ENCODE peak calls at places on chromosomes 16 and 17, in six cellular contexts. U is stimulated activated effector memory CD8-positive, alpha-beta T cell treated with anti-CD3 and anti-CD28 coated beads, Interleukin-12 subunit alpha, Interleukin-12 subunit beta, amount 100 ng/mL, for 72 hours; T is activated CD8-positive, alpha-beta T cell treated with anti-CD3 and anti-CD28 coated beads, Interleukin-2, amount 10 ng/mL, durations not matched to agents 7 days and 5 days; B is SK-N-SH treated with all-trans-retinoic acid at 6 μM for 48 hours; F is aorta; H is natural killer cell treated with Interleukin-12 subunit alpha and Interleukin-12 subunit beta and Interleukin-15 and Interleukin-18, amount 100 ng/mL, for 72 hours. P is an unnamed sample.

GRCh38 chr16:5461574-5461973 is 364.0 kb upstream of the EEF2KMT start:
- ATAC-seq in U (no peak), B (no peak), T (no peak), F (no peak), H (no peak), P (no peak)

GRCh38 chr17:37485938-37486570 is 3.6 kb upstream of the DUSP14 start:
- ATAC-seq in T (no peak), B (no peak), F (no peak), U (no peak), H (no peak), P (no peak)

GRCh38 chr17:50459081-50459676 is 9.5 kb downstream of the CHAD start:
- ATAC-seq in H (no peak), U (no peak), T (no peak), F (no peak), B (no peak), P (no peak)

GRCh38 chr16:57643166-57643813 is 14.9 kb downstream of the ADGRG1 start:
- ATAC-seq in H (no peak), T (no peak), F (no peak), U (no peak), B (peak; percentile 67), P (no peak)

GRCh38 chr17:77864234-77865108 is 94.0 kb upstream of the TNRC6C start:
- ATAC-seq in H (peak; percentile 2), F (no peak), B (no peak), T (no peak), U (no peak), P (peak; percentile 23)

GRCh38 chr16:26952411-26952810 is 114.3 kb upstream of the C16orf82 start:
- ATAC-seq in U (no peak), T (no peak), F (no peak), H (no peak), B (no peak), P (no peak)

GRCh38 chr16:88303890-88304819 is 78.6 kb upstream of the ZNF469 start:
- ATAC-seq in H (no peak), F (peak; percentile 70), U (no peak), T (no peak), B (peak; percentile 88), P (peak; percentile 77)

GRCh38 chr16:82995927-82996441 is 369.2 kb downstream of the CDH13 start:
- ATAC-seq in T (no peak), B (peak; percentile 93), H (peak; percentile 90), F (peak; percentile 71), U (peak; percentile 88), P (peak; percentile 63)

GRCh38 chr16:48810436-48810802 is 200.4 kb upstream of the N4BP1 start:
- ATAC-seq in U (no peak), F (peak; percentile 11), H (no peak), T (no peak), B (no peak), P (no peak)

GRCh38 chr17:55580596-55581133 is 69.4 kb upstream of the SMIM36 start:
- ATAC-seq in H (peak; percentile 39), T (no peak), F (no peak), B (no peak), U (peak; percentile 62), P (no peak)

GRCh38 chr16:83878838-83879237 is 20.1 kb upstream of the MLYCD start:
- ATAC-seq in H (no peak), F (no peak), T (no peak), B (peak; percentile 59), U (no peak), P (no peak)

GRCh38 chr17:55576237-55576998 is 65.2 kb upstream of the SMIM36 start:
- ATAC-seq in T (peak; percentile 23), B (peak; percentile 78), H (no peak), U (no peak), F (peak; percentile 54), P (peak; percentile 85)

GRCh38 chr17:4003131-4003500 is 38.9 kb upstream of the ATP2A3 start:
- ATAC-seq in T (no peak), U (no peak), H (no peak), B (no peak), F (no peak), P (no peak)

GRCh38 chr17:17868637-17869522 is 32.1 kb upstream of the SREBF1 start:
- ATAC-seq in T (no peak), U (no peak), H (no peak), F (peak; percentile 27), B (no peak), P (peak; percentile 51)

GRCh38 chr16:85104147-85104546 is 8.1 kb downstream of the CIBAR2 start:
- ATAC-seq in F (no peak), B (no peak), T (no peak), H (no peak), U (no peak), P (no peak)

GRCh38 chr17:72922223-72922622 is 170.3 kb downstream of the SLC39A11 start:
- ATAC-seq in H (no peak), U (no peak), B (no peak), T (no peak), F (no peak), P (no peak)

GRCh38 chr16:81796035-81796434 is 16.9 kb downstream of the PLCG2 start:
- ATAC-seq in H (no peak), B (no peak), T (no peak), U (no peak), F (no peak), P (no peak)

GRCh38 chr17:50547736-50548083 is 736 bp downstream of the SPATA20 start:
- ATAC-seq in T (no peak), F (no peak), H (no peak), B (no peak), U (no peak), P (no peak)

GRCh38 chr17:74351552-74352210 is 10.0 kb downstream of the BTBD17 start:
- ATAC-seq in F (no peak), U (no peak), B (no peak), T (peak; percentile 37), H (no peak), P (no peak)

GRCh38 chr16:11090947-11091785 is 146.8 kb downstream of the CLEC16A start:
- ATAC-seq in U (peak; percentile 39), T (no peak), F (no peak), H (no peak), B (no peak), P (no peak)